ENCODE peak calls at places on chromosomes 12 and 14, in six cellular contexts. L is K562, M is WTC11, B is GM12878, J is GM23338, T is HepG2. N is an unnamed sample.

GRCh38 chr12:69066420-69067373 is 133.7 kb upstream of the CPM start:
- DNase-seq in L (no peak), M (no peak), B (no peak), J (peak; percentile 11), T (no peak), N (no peak)

GRCh38 chr12:117441751-117442150 is 80.3 kb upstream of the NOS1 start:
- DNase-seq in L (no peak), M (no peak), B (no peak), J (peak; percentile 31), T (no peak), N (no peak)

GRCh38 chr12:509494-509893 is 49.8 kb downstream of the B4GALNT3 start:
- DNase-seq in L (no peak), M (no peak), B (no peak), J (no peak), T (no peak), N (no peak)

GRCh38 chr14:85566603-85567002 is 36.7 kb downstream of the FLRT2 start:
- DNase-seq in L (no peak), M (no peak), B (no peak), J (no peak), T (no peak), N (no peak)

GRCh38 chr14:89146291-89146690 is 270.7 kb downstream of the FOXN3 start:
- DNase-seq in L (no peak), M (no peak), B (no peak), J (no peak), T (no peak), N (no peak)

GRCh38 chr12:96241484-96242256 is 47.5 kb downstream of the ELK3 start:
- DNase-seq in L (no peak), M (no peak), B (no peak), J (peak; percentile 27), T (no peak), N (no peak)

GRCh38 chr12:58368001-58368400 is 426.6 kb downstream of the ATP23 start:
- DNase-seq in L (no peak), M (no peak), B (no peak), J (no peak), T (no peak), N (no peak)

GRCh38 chr14:51869426-51870113 is 9.2 kb downstream of the GNG2 start:
- DNase-seq in L (no peak), M (no peak), B (no peak), J (no peak), T (no peak), N (no peak)

GRCh38 chr12:28933864-28934527 is 215.1 kb upstream of the FAR2 start:
- DNase-seq in L (no peak), M (no peak), B (no peak), J (no peak), T (no peak), N (no peak)

GRCh38 chr14:106790189-106791036 is 1264.0 kb downstream of the TMEM121 start:
- DNase-seq in L (peak; percentile 12), M (peak; percentile 22), B (no peak), J (peak; percentile 24), T (peak; percentile 47), N (peak; percentile 66)

GRCh38 chr14:22900088-22900799 is 17.2 kb downstream of the REM2 start:
- DNase-seq in L (peak; percentile 85), M (peak; percentile 28), B (peak; percentile 47), J (peak; percentile 90), T (peak; percentile 83), N (no peak)

GRCh38 chr12:7005288-7005687 is 13.0 kb downstream of the LPCAT3 start:
- DNase-seq in L (no peak), M (no peak), B (no peak), J (no peak), T (no peak), N (no peak)

GRCh38 chr14:31945074-31945613 is 132.0 kb upstream of the ARHGAP5 start:
- DNase-seq in L (no peak), M (no peak), B (no peak), J (no peak), T (peak; percentile 60), N (no peak)

GRCh38 chr12:26524862-26525465 is 308.0 kb downstream of the ITPR2 start:
- DNase-seq in L (peak; percentile 9), M (peak; percentile 53), B (no peak), J (peak; percentile 46), T (no peak), N (no peak)

GRCh38 chr14:59262717-59263469 is 74.4 kb downstream of the DAAM1 start:
- DNase-seq in L (no peak), M (peak; percentile 14), B (no peak), J (peak; percentile 47), T (peak; percentile 95), N (no peak)

GRCh38 chr14:30906752-30907658 is 32.6 kb downstream of the COCH start:
- DNase-seq in L (no peak), M (no peak), B (no peak), J (no peak), T (peak; percentile 58), N (no peak)

GRCh38 chr12:5222011-5222461 is 178.4 kb downstream of the KCNA5 start:
- DNase-seq in L (no peak), M (peak; percentile 54), B (no peak), J (peak; percentile 71), T (no peak), N (peak; percentile 78)

GRCh38 chr12:99232324-99232723 is 415.2 kb upstream of the GARIN6 start:
- DNase-seq in L (no peak), M (no peak), B (no peak), J (no peak), T (no peak), N (no peak)

GRCh38 chr12:66944365-66944764 is 265.5 kb upstream of the GRIP1 start:
- DNase-seq in L (no peak), M (no peak), B (no peak), J (no peak), T (no peak), N (no peak)

GRCh38 chr14:89289477-89289876 is 127.6 kb downstream of the FOXN3 start:
- DNase-seq in L (no peak), M (no peak), B (no peak), J (no peak), T (no peak), N (no peak)

GRCh38 chr14:100709252-100709955 is 17.3 kb upstream of the DLK1 start:
- DNase-seq in L (no peak), M (peak; percentile 67), B (no peak), J (peak; percentile 46), T (no peak), N (no peak)

GRCh38 chr12:69509308-69509736 is 39.1 kb downstream of the FRS2 start:
- DNase-seq in L (no peak), M (no peak), B (no peak), J (no peak), T (no peak), N (no peak)

GRCh38 chr14:102786758-102787157 is 9.5 kb downstream of the TRAF3 start:
- DNase-seq in L (no peak), M (no peak), B (no peak), J (no peak), T (no peak), N (no peak)

GRCh38 chr14:96962337-96962736 is 165.2 kb downstream of the VRK1 start:
- DNase-seq in L (no peak), M (no peak), B (no peak), J (no peak), T (no peak), N (no peak)
- TF ChIP-seq CREB1 in L (no peak), M (no peak), B (no peak), J (no peak), T (no peak), N (no peak)

DNA sequence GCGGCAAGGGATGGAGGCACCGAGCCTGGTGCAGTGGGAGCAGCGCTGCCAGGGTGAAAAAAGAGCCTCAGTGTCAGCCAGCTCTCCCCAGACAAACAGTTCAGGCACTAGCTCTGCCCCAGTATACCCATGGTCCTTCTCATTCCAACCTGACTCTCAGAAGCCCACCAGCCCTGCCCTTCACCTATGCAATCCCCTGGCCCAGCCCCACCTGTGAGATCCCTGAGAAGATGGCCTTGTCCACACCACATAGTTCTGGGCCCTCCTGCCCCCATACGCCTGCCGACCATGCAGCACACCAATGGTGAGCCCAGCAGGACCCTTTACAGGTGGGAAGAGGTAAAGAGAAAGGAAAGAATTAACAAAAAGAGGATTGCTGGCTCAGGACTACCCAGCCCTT is 6.5 kb downstream of the KMT2D start:
- DNase-seq in L (no peak), M (no peak), B (no peak), J (no peak), T (no peak), N (no peak)
- TF ChIP-seq CREB1 in L (no peak), M (no peak), B (no peak), J (no peak), T (no peak), N (no peak)

GRCh38 chr12:76024102-76024781 is 7.3 kb downstream of the PHLDA1 start:
- DNase-seq in L (no peak), M (no peak), B (no peak), J (no peak), T (no peak), N (no peak)

GRCh38 chr12:76025601-76026575 is 5.7 kb downstream of the PHLDA1 start:
- DNase-seq in L (no peak), M (no peak), B (no peak), J (no peak), T (no peak), N (no peak)

GRCh38 chr12:76028649-76029277 is 2.8 kb downstream of the PHLDA1 start:
- DNase-seq in L (no peak), M (no peak), B (no peak), J (no peak), T (peak; percentile 51), N (no peak)

GRCh38 chr12:76024942-76025600 is 6.5 kb downstream of the PHLDA1 start:
- DNase-seq in L (no peak), M (no peak), B (no peak), J (no peak), T (no peak), N (no peak)

GRCh38 chr12:76026643-76027063 is 4.9 kb downstream of the PHLDA1 start:
- DNase-seq in L (no peak), M (no peak), B (no peak), J (no peak), T (peak; percentile 61), N (no peak)
- TF ChIP-seq CREB1 in L (no peak), M (no peak), B (no peak), J (no peak), T (peak; percentile 51), N (no peak)

GRCh38 chr14:37544407-37544806 is 50.6 kb downstream of the FOXA1 start:
- DNase-seq in L (no peak), M (no peak), B (no peak), J (no peak), T (no peak), N (no peak)
- TF ChIP-seq CREB1 in L (no peak), M (no peak), B (no peak), J (no peak), T (no peak), N (no peak)

GRCh38 chr12:52857500-52857899 is 8.7 kb upstream of the KRT78 start:
- DNase-seq in L (no peak), M (no peak), B (no peak), J (no peak), T (no peak), N (no peak)
- TF ChIP-seq CREB1 in L (no peak), M (no peak), B (no peak), J (no peak), T (no peak), N (no peak)

GRCh38 chr12:89875225-89875624 is 166.6 kb upstream of the ATP2B1 start:
- DNase-seq in L (no peak), M (no peak), B (no peak), J (no peak), T (no peak), N (no peak)
- TF ChIP-seq CREB1 in L (no peak), M (no peak), B (no peak), J (no peak), T (no peak), N (no peak)

GRCh38 chr12:19572920-19573558 is 133.7 kb downstream of the AEBP2 start:
- DNase-seq in L (peak; percentile 18), M (peak; percentile 57), B (no peak), J (peak; percentile 93), T (peak; percentile 45), N (peak; percentile 69)
- TF ChIP-seq CREB1 in L (no peak), M (no peak), B (no peak), J (no peak), T (no peak), N (no peak)